ENCODE peak calls at places on chromosomes 2 and 18, in eight cellular contexts. One of them, this sample, is unnamed.

GRCh38 chr2:239389414-239390329 is 11.1 kb downstream of the HDAC4 start:
- DNase-seq in NCI-H1694 treated with DMSO at 0.1 percent for 48 hours: no peak
- DNase-seq in stimulated activated CD4-positive, alpha-beta T cell treated with anti-CD3 and anti-CD28 coated beads, Interleukin-2, amount 100 ng/mL, for 24 hours: no peak
- DNase-seq in NCI-H2081: no peak
- DNase-seq in AG09319: no peak
- DNase-seq in HuH-7: no peak
- DNase-seq in endothelial cell: no peak
- DNase-seq in aorta: peak; percentile 64
- DNase-seq in this sample: no peak

GRCh38 chr18:24791736-24792135 is 331.3 kb downstream of the HRH4 start:
- DNase-seq in aorta: no peak
- DNase-seq in NCI-H2081: no peak
- DNase-seq in stimulated activated CD4-positive, alpha-beta T cell treated with anti-CD3 and anti-CD28 coated beads, Interleukin-2, amount 100 ng/mL, for 24 hours: no peak
- DNase-seq in endothelial cell: no peak
- DNase-seq in HuH-7: no peak
- DNase-seq in NCI-H1694 treated with DMSO at 0.1 percent for 48 hours: no peak
- DNase-seq in AG09319: no peak
- DNase-seq in this sample: peak; percentile 97

GRCh38 chr2:40199758-40200157 is 252.1 kb downstream of the SLC8A1 start:
- DNase-seq in endothelial cell: no peak
- DNase-seq in HuH-7: no peak
- DNase-seq in stimulated activated CD4-positive, alpha-beta T cell treated with anti-CD3 and anti-CD28 coated beads, Interleukin-2, amount 100 ng/mL, for 24 hours: no peak
- DNase-seq in NCI-H1694 treated with DMSO at 0.1 percent for 48 hours: no peak
- DNase-seq in AG09319: peak; percentile 75
- DNase-seq in NCI-H2081: no peak
- DNase-seq in aorta: no peak
- DNase-seq in this sample: no peak

GRCh38 chr2:133892352-133892913 is 324.2 kb upstream of the NCKAP5 start:
- DNase-seq in AG09319: no peak
- DNase-seq in HuH-7: no peak
- DNase-seq in endothelial cell: no peak
- DNase-seq in NCI-H2081: no peak
- DNase-seq in stimulated activated CD4-positive, alpha-beta T cell treated with anti-CD3 and anti-CD28 coated beads, Interleukin-2, amount 100 ng/mL, for 24 hours: no peak
- DNase-seq in NCI-H1694 treated with DMSO at 0.1 percent for 48 hours: no peak
- DNase-seq in aorta: no peak
- DNase-seq in this sample: no peak

GRCh38 chr2:84643991-84644390 is 127.7 kb downstream of the DNAH6 start:
- DNase-seq in stimulated activated CD4-positive, alpha-beta T cell treated with anti-CD3 and anti-CD28 coated beads, Interleukin-2, amount 100 ng/mL, for 24 hours: no peak
- DNase-seq in endothelial cell: no peak
- DNase-seq in NCI-H1694 treated with DMSO at 0.1 percent for 48 hours: no peak
- DNase-seq in aorta: no peak
- DNase-seq in NCI-H2081: no peak
- DNase-seq in AG09319: no peak
- DNase-seq in HuH-7: no peak
- DNase-seq in this sample: no peak

GRCh38 chr2:105873721-105874120 is 129.0 kb downstream of the NCK2 start:
- DNase-seq in NCI-H2081: no peak
- DNase-seq in NCI-H1694 treated with DMSO at 0.1 percent for 48 hours: no peak
- DNase-seq in HuH-7: peak; percentile 56
- DNase-seq in stimulated activated CD4-positive, alpha-beta T cell treated with anti-CD3 and anti-CD28 coated beads, Interleukin-2, amount 100 ng/mL, for 24 hours: peak; percentile 74
- DNase-seq in AG09319: peak; percentile 5
- DNase-seq in endothelial cell: no peak
- DNase-seq in aorta: no peak
- DNase-seq in this sample: no peak

GRCh38 chr2:29035346-29035745 is 39.0 kb downstream of the PCARE start:
- DNase-seq in aorta: no peak
- DNase-seq in AG09319: no peak
- DNase-seq in stimulated activated CD4-positive, alpha-beta T cell treated with anti-CD3 and anti-CD28 coated beads, Interleukin-2, amount 100 ng/mL, for 24 hours: no peak
- DNase-seq in HuH-7: no peak
- DNase-seq in NCI-H2081: no peak
- DNase-seq in NCI-H1694 treated with DMSO at 0.1 percent for 48 hours: no peak
- DNase-seq in endothelial cell: no peak
- DNase-seq in this sample: no peak

GRCh38 chr18:63290456-63291200 is 28.9 kb downstream of the BCL2 start:
- DNase-seq in endothelial cell: no peak
- DNase-seq in stimulated activated CD4-positive, alpha-beta T cell treated with anti-CD3 and anti-CD28 coated beads, Interleukin-2, amount 100 ng/mL, for 24 hours: peak; percentile 28
- DNase-seq in NCI-H1694 treated with DMSO at 0.1 percent for 48 hours: no peak
- DNase-seq in aorta: no peak
- DNase-seq in HuH-7: no peak
- DNase-seq in AG09319: no peak
- DNase-seq in NCI-H2081: no peak
- DNase-seq in this sample: no peak

GRCh38 chr2:237592425-237592980 is 2.0 kb upstream of the RAB17 start:
- DNase-seq in NCI-H2081: no peak
- DNase-seq in HuH-7: no peak
- DNase-seq in aorta: peak; percentile 68
- DNase-seq in AG09319: no peak
- DNase-seq in NCI-H1694 treated with DMSO at 0.1 percent for 48 hours: no peak
- DNase-seq in stimulated activated CD4-positive, alpha-beta T cell treated with anti-CD3 and anti-CD28 coated beads, Interleukin-2, amount 100 ng/mL, for 24 hours: no peak
- DNase-seq in endothelial cell: no peak
- DNase-seq in this sample: no peak

GRCh38 chr18:5772271-5772670 is 123.1 kb downstream of the TMEM200C start:
- DNase-seq in AG09319: peak; percentile 31
- DNase-seq in endothelial cell: no peak
- DNase-seq in NCI-H2081: no peak
- DNase-seq in NCI-H1694 treated with DMSO at 0.1 percent for 48 hours: no peak
- DNase-seq in HuH-7: no peak
- DNase-seq in stimulated activated CD4-positive, alpha-beta T cell treated with anti-CD3 and anti-CD28 coated beads, Interleukin-2, amount 100 ng/mL, for 24 hours: no peak
- DNase-seq in aorta: no peak
- DNase-seq in this sample: no peak

GRCh38 chr2:117058366-117058765 is 756.1 kb upstream of the DDX18 start:
- DNase-seq in AG09319: no peak
- DNase-seq in NCI-H2081: no peak
- DNase-seq in HuH-7: no peak
- DNase-seq in aorta: no peak
- DNase-seq in NCI-H1694 treated with DMSO at 0.1 percent for 48 hours: no peak
- DNase-seq in endothelial cell: no peak
- DNase-seq in stimulated activated CD4-positive, alpha-beta T cell treated with anti-CD3 and anti-CD28 coated beads, Interleukin-2, amount 100 ng/mL, for 24 hours: no peak
- DNase-seq in this sample: no peak

GRCh38 chr2:33342171-33342570 is 134.3 kb upstream of the RASGRP3 start:
- DNase-seq in NCI-H1694 treated with DMSO at 0.1 percent for 48 hours: no peak
- DNase-seq in endothelial cell: no peak
- DNase-seq in AG09319: no peak
- DNase-seq in NCI-H2081: no peak
- DNase-seq in aorta: no peak
- DNase-seq in HuH-7: peak; percentile 11
- DNase-seq in stimulated activated CD4-positive, alpha-beta T cell treated with anti-CD3 and anti-CD28 coated beads, Interleukin-2, amount 100 ng/mL, for 24 hours: no peak
- DNase-seq in this sample: no peak

GRCh38 chr2:232113821-232114220 is 152.3 kb downstream of the DIS3L2 start:
- DNase-seq in AG09319: no peak
- DNase-seq in stimulated activated CD4-positive, alpha-beta T cell treated with anti-CD3 and anti-CD28 coated beads, Interleukin-2, amount 100 ng/mL, for 24 hours: no peak
- DNase-seq in endothelial cell: no peak
- DNase-seq in aorta: no peak
- DNase-seq in NCI-H1694 treated with DMSO at 0.1 percent for 48 hours: no peak
- DNase-seq in HuH-7: no peak
- DNase-seq in NCI-H2081: no peak
- DNase-seq in this sample: no peak

GRCh38 chr2:64807417-64807816 is 153.7 kb upstream of the SERTAD2 start:
- DNase-seq in aorta: no peak
- DNase-seq in AG09319: peak; percentile 87
- DNase-seq in NCI-H2081: no peak
- DNase-seq in stimulated activated CD4-positive, alpha-beta T cell treated with anti-CD3 and anti-CD28 coated beads, Interleukin-2, amount 100 ng/mL, for 24 hours: peak; percentile 48
- DNase-seq in NCI-H1694 treated with DMSO at 0.1 percent for 48 hours: no peak
- DNase-seq in endothelial cell: no peak
- DNase-seq in HuH-7: no peak
- DNase-seq in this sample: no peak

GRCh38 chr2:144162652-144163051 is 357.3 kb downstream of the ZEB2 start:
- DNase-seq in HuH-7: peak; percentile 2
- DNase-seq in AG09319: no peak
- DNase-seq in stimulated activated CD4-positive, alpha-beta T cell treated with anti-CD3 and anti-CD28 coated beads, Interleukin-2, amount 100 ng/mL, for 24 hours: peak; percentile 15
- DNase-seq in endothelial cell: peak; percentile 18
- DNase-seq in aorta: no peak
- DNase-seq in NCI-H1694 treated with DMSO at 0.1 percent for 48 hours: peak; percentile 7
- DNase-seq in NCI-H2081: peak; percentile 48
- DNase-seq in this sample: no peak

GRCh38 chr2:9029721-9030120 is 26.2 kb upstream of the MBOAT2 start:
- DNase-seq in aorta: no peak
- DNase-seq in endothelial cell: no peak
- DNase-seq in NCI-H1694 treated with DMSO at 0.1 percent for 48 hours: no peak
- DNase-seq in stimulated activated CD4-positive, alpha-beta T cell treated with anti-CD3 and anti-CD28 coated beads, Interleukin-2, amount 100 ng/mL, for 24 hours: no peak
- DNase-seq in NCI-H2081: no peak
- DNase-seq in AG09319: no peak
- DNase-seq in HuH-7: no peak
- DNase-seq in this sample: no peak

GRCh38 chr2:196915512-196916189 is 10.9 kb downstream of the PGAP1 start:
- DNase-seq in NCI-H2081: no peak
- DNase-seq in endothelial cell: no peak
- DNase-seq in AG09319: no peak
- DNase-seq in HuH-7: no peak
- DNase-seq in NCI-H1694 treated with DMSO at 0.1 percent for 48 hours: no peak
- DNase-seq in aorta: no peak
- DNase-seq in stimulated activated CD4-positive, alpha-beta T cell treated with anti-CD3 and anti-CD28 coated beads, Interleukin-2, amount 100 ng/mL, for 24 hours: no peak
- DNase-seq in this sample: no peak

GRCh38 chr18:74353169-74353775 is 37.6 kb downstream of the C18orf63 start:
- DNase-seq in NCI-H1694 treated with DMSO at 0.1 percent for 48 hours: peak; percentile 19
- DNase-seq in endothelial cell: peak; percentile 61
- DNase-seq in aorta: no peak
- DNase-seq in NCI-H2081: peak; percentile 37
- DNase-seq in HuH-7: peak; percentile 30
- DNase-seq in stimulated activated CD4-positive, alpha-beta T cell treated with anti-CD3 and anti-CD28 coated beads, Interleukin-2, amount 100 ng/mL, for 24 hours: peak; percentile 31
- DNase-seq in AG09319: peak; percentile 40
- DNase-seq in this sample: peak; percentile 61

GRCh38 chr2:65227035-65227470 is 578 bp upstream of the ACTR2 start:
- DNase-seq in AG09319: no peak
- DNase-seq in NCI-H2081: no peak
- DNase-seq in stimulated activated CD4-positive, alpha-beta T cell treated with anti-CD3 and anti-CD28 coated beads, Interleukin-2, amount 100 ng/mL, for 24 hours: no peak
- DNase-seq in NCI-H1694 treated with DMSO at 0.1 percent for 48 hours: no peak
- DNase-seq in endothelial cell: no peak
- DNase-seq in HuH-7: no peak
- DNase-seq in aorta: no peak
- DNase-seq in this sample: no peak

GRCh38 chr18:24011095-24011917 is 3.2 kb upstream of the TTC39C start:
- DNase-seq in stimulated activated CD4-positive, alpha-beta T cell treated with anti-CD3 and anti-CD28 coated beads, Interleukin-2, amount 100 ng/mL, for 24 hours: no peak
- DNase-seq in AG09319: no peak
- DNase-seq in HuH-7: no peak
- DNase-seq in NCI-H2081: no peak
- DNase-seq in NCI-H1694 treated with DMSO at 0.1 percent for 48 hours: no peak
- DNase-seq in aorta: no peak
- DNase-seq in endothelial cell: no peak
- DNase-seq in this sample: no peak

GRCh38 chr2:177298191-177298590 is 33.7 kb upstream of the NFE2L2 start:
- DNase-seq in NCI-H1694 treated with DMSO at 0.1 percent for 48 hours: no peak
- DNase-seq in NCI-H2081: no peak
- DNase-seq in AG09319: peak; percentile 59
- DNase-seq in endothelial cell: no peak
- DNase-seq in HuH-7: no peak
- DNase-seq in aorta: no peak
- DNase-seq in stimulated activated CD4-positive, alpha-beta T cell treated with anti-CD3 and anti-CD28 coated beads, Interleukin-2, amount 100 ng/mL, for 24 hours: no peak
- DNase-seq in this sample: no peak

GRCh38 chr2:54724150-54724559 is 693 bp downstream of the EML6 start:
- DNase-seq in NCI-H2081: no peak
- DNase-seq in endothelial cell: no peak
- DNase-seq in AG09319: no peak
- DNase-seq in aorta: no peak
- DNase-seq in NCI-H1694 treated with DMSO at 0.1 percent for 48 hours: peak; percentile 41
- DNase-seq in HuH-7: no peak
- DNase-seq in stimulated activated CD4-positive, alpha-beta T cell treated with anti-CD3 and anti-CD28 coated beads, Interleukin-2, amount 100 ng/mL, for 24 hours: no peak
- DNase-seq in this sample: peak; percentile 61

GRCh38 chr2:7997279-7997678 is 684.6 kb upstream of the ID2 start:
- DNase-seq in HuH-7: no peak
- DNase-seq in endothelial cell: no peak
- DNase-seq in AG09319: no peak
- DNase-seq in NCI-H2081: no peak
- DNase-seq in stimulated activated CD4-positive, alpha-beta T cell treated with anti-CD3 and anti-CD28 coated beads, Interleukin-2, amount 100 ng/mL, for 24 hours: no peak
- DNase-seq in NCI-H1694 treated with DMSO at 0.1 percent for 48 hours: no peak
- DNase-seq in aorta: no peak
- DNase-seq in this sample: no peak

GRCh38 chr2:9234680-9235387 is 28.2 kb downstream of the ASAP2 start:
- DNase-seq in aorta: no peak
- DNase-seq in endothelial cell: no peak
- DNase-seq in HuH-7: peak; percentile 36
- DNase-seq in NCI-H2081: no peak
- DNase-seq in NCI-H1694 treated with DMSO at 0.1 percent for 48 hours: no peak
- DNase-seq in AG09319: no peak
- DNase-seq in stimulated activated CD4-positive, alpha-beta T cell treated with anti-CD3 and anti-CD28 coated beads, Interleukin-2, amount 100 ng/mL, for 24 hours: no peak
- DNase-seq in this sample: peak; percentile 81

GRCh38 chr2:193528458-193528857 is 1333.7 kb upstream of the TMEFF2 start:
- DNase-seq in NCI-H1694 treated with DMSO at 0.1 percent for 48 hours: no peak
- DNase-seq in aorta: no peak
- DNase-seq in endothelial cell: no peak
- DNase-seq in HuH-7: no peak
- DNase-seq in stimulated activated CD4-positive, alpha-beta T cell treated with anti-CD3 and anti-CD28 coated beads, Interleukin-2, amount 100 ng/mL, for 24 hours: no peak
- DNase-seq in NCI-H2081: no peak
- DNase-seq in AG09319: no peak
- DNase-seq in this sample: no peak

GRCh38 chr18:53426656-53427055 is 797.8 kb downstream of the MBD2 start:
- DNase-seq in AG09319: no peak
- DNase-seq in NCI-H2081: no peak
- DNase-seq in HuH-7: no peak
- DNase-seq in endothelial cell: no peak
- DNase-seq in NCI-H1694 treated with DMSO at 0.1 percent for 48 hours: peak; percentile 60
- DNase-seq in aorta: no peak
- DNase-seq in stimulated activated CD4-positive, alpha-beta T cell treated with anti-CD3 and anti-CD28 coated beads, Interleukin-2, amount 100 ng/mL, for 24 hours: no peak
- DNase-seq in this sample: no peak

GRCh38 chr2:38709515-38710194 is 41.5 kb downstream of the SRSF7 start:
- DNase-seq in HuH-7: no peak
- DNase-seq in NCI-H1694 treated with DMSO at 0.1 percent for 48 hours: no peak
- DNase-seq in endothelial cell: no peak
- DNase-seq in aorta: no peak
- DNase-seq in NCI-H2081: no peak
- DNase-seq in stimulated activated CD4-positive, alpha-beta T cell treated with anti-CD3 and anti-CD28 coated beads, Interleukin-2, amount 100 ng/mL, for 24 hours: peak; percentile 39
- DNase-seq in AG09319: no peak
- DNase-seq in this sample: no peak

GRCh38 chr2:212940816-212941215 is 210.6 kb downstream of the IKZF2 start:
- DNase-seq in NCI-H1694 treated with DMSO at 0.1 percent for 48 hours: peak; percentile 69
- DNase-seq in aorta: no peak
- DNase-seq in stimulated activated CD4-positive, alpha-beta T cell treated with anti-CD3 and anti-CD28 coated beads, Interleukin-2, amount 100 ng/mL, for 24 hours: no peak
- DNase-seq in AG09319: no peak
- DNase-seq in HuH-7: no peak
- DNase-seq in NCI-H2081: peak; percentile 83
- DNase-seq in endothelial cell: no peak
- DNase-seq in this sample: no peak

GRCh38 chr18:1528964-1529509 is 624.4 kb downstream of the ADCYAP1 start:
- DNase-seq in NCI-H2081: no peak
- DNase-seq in HuH-7: no peak
- DNase-seq in AG09319: no peak
- DNase-seq in NCI-H1694 treated with DMSO at 0.1 percent for 48 hours: no peak
- DNase-seq in aorta: no peak
- DNase-seq in stimulated activated CD4-positive, alpha-beta T cell treated with anti-CD3 and anti-CD28 coated beads, Interleukin-2, amount 100 ng/mL, for 24 hours: no peak
- DNase-seq in endothelial cell: no peak
- DNase-seq in this sample: no peak

GRCh38 chr2:170848587-170848986 is 31.9 kb downstream of the GAD1 start:
- DNase-seq in NCI-H1694 treated with DMSO at 0.1 percent for 48 hours: no peak
- DNase-seq in endothelial cell: no peak
- DNase-seq in NCI-H2081: no peak
- DNase-seq in HuH-7: no peak
- DNase-seq in aorta: no peak
- DNase-seq in stimulated activated CD4-positive, alpha-beta T cell treated with anti-CD3 and anti-CD28 coated beads, Interleukin-2, amount 100 ng/mL, for 24 hours: no peak
- DNase-seq in AG09319: peak; percentile 11
- DNase-seq in this sample: no peak

GRCh38 chr2:214019973-214020345 is 390.9 kb upstream of the VWC2L start:
- DNase-seq in aorta: no peak
- DNase-seq in stimulated activated CD4-positive, alpha-beta T cell treated with anti-CD3 and anti-CD28 coated beads, Interleukin-2, amount 100 ng/mL, for 24 hours: no peak
- DNase-seq in NCI-H2081: no peak
- DNase-seq in NCI-H1694 treated with DMSO at 0.1 percent for 48 hours: no peak
- DNase-seq in AG09319: no peak
- DNase-seq in endothelial cell: no peak
- DNase-seq in HuH-7: no peak
- DNase-seq in this sample: no peak

GRCh38 chr18:22637787-22638186 is 220.1 kb upstream of the CTAGE1 start:
- DNase-seq in NCI-H2081: no peak
- DNase-seq in HuH-7: no peak
- DNase-seq in NCI-H1694 treated with DMSO at 0.1 percent for 48 hours: no peak
- DNase-seq in stimulated activated CD4-positive, alpha-beta T cell treated with anti-CD3 and anti-CD28 coated beads, Interleukin-2, amount 100 ng/mL, for 24 hours: no peak
- DNase-seq in aorta: no peak
- DNase-seq in AG09319: no peak
- DNase-seq in endothelial cell: no peak
- DNase-seq in this sample: no peak

This sample was measured in G401.